ENCODE peak calls at places on chromosomes 12 and 14, in nine cellular contexts. A is heart right ventricle; L is caudate nucleus; H is AG04450; J is tibial artery; O is ascending aorta; I is CD8-positive, alpha-beta memory T cell; M is thoracic aorta; Y is SK-N-MC. G is an unnamed sample.

GRCh38 chr14:98177551-98177950 is 1094.4 kb downstream of the BCL11B start:
- DNase-seq in A (no peak), H (no peak), J (no peak), L (no peak), Y (no peak), O (no peak), I (no peak), M (no peak), G (no peak)

GRCh38 chr12:102480401-102480800 is at the start of gene IGF1:
- DNase-seq in J (no peak), Y (peak), H (no peak), L (no peak), O (no peak), I (no peak), A (no peak), M (no peak), G (no peak)

GRCh38 chr14:54169254-54169924 is 212.8 kb upstream of the BMP4 start:
- DNase-seq in A (no peak), J (no peak), I (no peak), M (no peak), Y (no peak), H (no peak), O (no peak), L (no peak), G (no peak)

GRCh38 chr14:23186913-23187654 is 3.6 kb upstream of the SLC7A8 start:
- DNase-seq in I (no peak), H (peak), O (no peak), M (no peak), L (no peak), J (peak), Y (peak), A (peak), G (no peak)

GRCh38 chr12:120457133-120457532 is 10.9 kb downstream of the GATC start:
- DNase-seq in Y (no peak), I (no peak), J (no peak), L (no peak), M (no peak), O (no peak), A (no peak), H (no peak), G (no peak)

GRCh38 chr12:124673881-124674617 is 106.6 kb upstream of the NCOR2 start:
- DNase-seq in L (peak), I (no peak), H (no peak), A (no peak), O (no peak), M (no peak), Y (no peak), J (no peak), G (no peak)

GRCh38 chr12:24530689-24531088 is 418.2 kb downstream of the BCAT1 start:
- DNase-seq in I (no peak), H (no peak), M (no peak), L (no peak), O (no peak), J (no peak), A (no peak), Y (no peak), G (no peak)

GRCh38 chr14:42921876-42922275 is 1315.2 kb downstream of the LRFN5 start:
- DNase-seq in A (no peak), I (no peak), Y (no peak), M (no peak), H (no peak), L (no peak), J (no peak), O (no peak), G (no peak)

GRCh38 chr14:51236314-51236713 is 3.7 kb upstream of the TMX1 start:
- DNase-seq in I (no peak), O (no peak), J (no peak), Y (no peak), M (no peak), L (no peak), H (no peak), A (no peak), G (no peak)

GRCh38 chr14:99673328-99674063 is 10.6 kb upstream of the CYP46A1 start:
- DNase-seq in H (no peak), A (no peak), J (no peak), M (no peak), I (no peak), O (no peak), L (no peak), Y (no peak), G (no peak)

GRCh38 chr12:124563401-124563800 is 4.0 kb downstream of the NCOR2 start:
- DNase-seq in L (peak), J (no peak), M (no peak), I (no peak), Y (no peak), O (no peak), A (no peak), H (no peak), G (no peak)

GRCh38 chr14:76710093-76711010 is 50.9 kb upstream of the VASH1 start:
- DNase-seq in L (no peak), I (no peak), A (peak), M (no peak), J (no peak), Y (peak), H (peak), O (no peak), G (peak)

GRCh38 chr12:55642275-55643068 is 5.8 kb downstream of the OR10P1 start:
- DNase-seq in A (no peak), L (no peak), I (no peak), Y (no peak), M (no peak), J (no peak), O (no peak), H (no peak), G (no peak)

GRCh38 chr12:28582687-28583376 is 392.6 kb downstream of the CCDC91 start:
- DNase-seq in I (no peak), H (no peak), A (no peak), Y (no peak), O (no peak), J (no peak), L (no peak), M (no peak), G (no peak)

GRCh38 chr12:61220337-61220736 is 1039.9 kb upstream of the USP15 start:
- DNase-seq in J (no peak), I (no peak), L (no peak), M (no peak), Y (no peak), A (no peak), H (no peak), O (no peak), G (no peak)

GRCh38 chr12:2248087-2248900 is 195.5 kb downstream of the CACNA1C start:
- DNase-seq in H (peak), O (no peak), J (no peak), M (no peak), Y (no peak), I (no peak), A (no peak), L (no peak), G (no peak)
- H3K27ac ChIP-seq in H (peak), O (no peak), J (no peak), M (no peak), Y (no peak), I (no peak), A (peak), L (no peak), G (no peak)

GRCh38 chr12:68772714-68773113 is 26.7 kb downstream of the SLC35E3 start:
- DNase-seq in O (no peak), Y (no peak), M (no peak), H (no peak), I (peak), L (no peak), A (no peak), J (no peak), G (no peak)
- H3K27ac ChIP-seq in O (no peak), Y (no peak), M (no peak), H (no peak), I (no peak), L (no peak), A (no peak), J (no peak), G (no peak)

DNA sequence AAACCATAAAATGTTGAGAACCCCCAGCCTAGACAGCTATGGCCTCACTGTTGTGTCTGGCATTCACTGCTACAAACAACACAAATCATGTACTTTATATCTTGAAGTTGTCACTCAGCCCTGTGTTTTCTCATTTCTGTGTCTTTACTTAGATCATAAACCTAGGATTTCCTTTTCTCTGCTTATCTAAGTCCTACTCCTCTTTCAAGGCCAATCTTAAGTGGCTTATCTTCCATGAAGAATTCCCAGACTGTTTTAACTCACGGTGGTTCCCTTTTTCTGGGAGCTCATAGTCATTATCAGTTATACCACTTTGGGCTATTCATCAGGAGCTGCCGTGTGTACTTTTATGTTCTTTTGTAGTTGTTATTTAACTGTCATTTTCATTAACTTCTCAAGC is 42.1 kb downstream of the FLRT2 start:
- DNase-seq in L (no peak), O (no peak), J (no peak), Y (no peak), A (no peak), M (no peak), H (no peak), I (no peak), G (no peak)
- H3K27ac ChIP-seq in L (no peak), O (no peak), J (no peak), Y (peak), A (no peak), M (no peak), H (no peak), I (no peak), G (no peak)

DNA sequence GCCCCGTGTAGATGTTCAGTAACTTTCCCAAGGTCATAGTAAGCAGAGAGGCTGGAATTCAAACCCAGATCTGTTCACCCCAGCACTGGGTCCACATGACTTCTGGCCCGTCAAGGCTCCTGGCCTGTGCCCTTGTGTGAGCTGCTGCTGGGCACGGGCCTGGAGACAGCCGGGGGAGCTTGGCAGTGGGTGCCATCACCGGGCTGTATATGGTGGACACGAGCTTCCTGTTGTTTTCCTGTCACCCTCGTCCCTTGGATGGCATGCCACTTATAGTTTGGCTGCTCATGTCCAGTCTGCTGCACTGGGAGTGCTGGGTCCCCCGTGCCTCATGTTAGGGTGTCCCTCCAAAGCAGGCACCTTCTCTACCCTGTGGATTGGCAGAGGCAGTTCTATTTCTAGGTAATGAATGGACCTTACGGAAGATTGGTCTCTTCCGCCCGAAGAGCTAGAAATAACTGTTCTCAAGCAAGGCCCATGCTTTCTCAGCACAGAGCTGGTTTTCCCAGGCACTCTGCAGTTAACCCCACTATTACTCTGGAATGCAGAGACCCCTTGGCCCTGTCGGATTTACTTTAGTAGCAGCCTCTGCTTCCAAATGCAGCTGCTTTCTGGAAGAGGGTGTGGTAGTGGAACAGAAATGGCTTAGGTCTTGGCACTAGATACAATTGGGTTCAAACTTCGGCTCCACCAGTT is 44.3 kb downstream of the ELK3 start:
- DNase-seq in M (no peak), O (no peak), A (no peak), Y (no peak), I (no peak), H (no peak), L (no peak), J (no peak), G (no peak)
- H3K27ac ChIP-seq in M (no peak), O (peak), A (peak), Y (no peak), I (no peak), H (no peak), L (no peak), J (peak), G (no peak)

GRCh38 chr14:71246539-71246938 is 339.3 kb downstream of the PCNX1 start:
- DNase-seq in Y (no peak), A (no peak), H (no peak), J (no peak), M (no peak), I (no peak), L (no peak), O (no peak), G (no peak)
- H3K27ac ChIP-seq in Y (no peak), A (no peak), H (no peak), J (no peak), M (no peak), I (peak), L (no peak), O (no peak), G (no peak)

G was measured in substantia nigra.